ENCODE peak calls at places on chromosomes 4 and X, in five cellular contexts. V is SK-N-SH, Y is right lobe of liver, W is stomach, Q is mammary epithelial cell. G is an unnamed sample.

GRCh38 chrX:20637351-20637750 is 370.6 kb upstream of the RPS6KA3 start:
- DNase-seq in V (no peak), Y (no peak), W (no peak), Q (no peak), G (no peak)

GRCh38 chr4:110211007-110211769 is 12.8 kb upstream of the ELOVL6 start:
- DNase-seq in V (peak), Y (no peak), W (no peak), Q (peak), G (peak)

GRCh38 chr4:24988776-24989175 is 42.0 kb downstream of the LGI2 start:
- DNase-seq in V (no peak), Y (no peak), W (no peak), Q (peak), G (no peak)

GRCh38 chrX:50697691-50698090 is 116.3 kb downstream of the SHROOM4 start:
- DNase-seq in V (no peak), Y (no peak), W (no peak), Q (peak), G (peak)

GRCh38 chr4:64780664-64781063 is 371.4 kb upstream of the TECRL start:
- DNase-seq in V (no peak), Y (no peak), W (no peak), Q (no peak), G (no peak)

GRCh38 chr4:171622729-171623128 is 190.5 kb upstream of the GALNTL6 start:
- DNase-seq in V (no peak), Y (no peak), W (no peak), Q (no peak), G (no peak)

GRCh38 chr4:41448935-41449334 is 89.0 kb upstream of the LIMCH1 start:
- DNase-seq in V (no peak), Y (peak), W (no peak), Q (no peak), G (no peak)

GRCh38 chr4:8176547-8177399 is 18.2 kb upstream of the ABLIM2 start:
- DNase-seq in V (peak), Y (peak), W (peak), Q (peak), G (peak)

GRCh38 chrX:35561985-35562384 is 236.2 kb upstream of the MAGEB16 start:
- DNase-seq in V (no peak), Y (no peak), W (peak), Q (no peak), G (no peak)

GRCh38 chrX:33207056-33207455 is 4.3 kb downstream of the DMD start:
- DNase-seq in V (no peak), Y (no peak), W (no peak), Q (peak), G (no peak)

GRCh38 chr4:6225469-6225868 is 25.1 kb upstream of the JAKMIP1 start:
- DNase-seq in V (no peak), Y (peak), W (peak), Q (peak), G (no peak)

GRCh38 chr4:70976251-70976650 is 17.2 kb upstream of the DCK start:
- DNase-seq in V (no peak), Y (no peak), W (no peak), Q (no peak), G (no peak)

GRCh38 chrX:11462648-11463047 is 169.4 kb downstream of the AMELX start:
- DNase-seq in V (no peak), Y (no peak), W (no peak), Q (no peak), G (no peak)

GRCh38 chr4:127379499-127379898 is 253.3 kb upstream of the INTU start:
- DNase-seq in V (no peak), Y (no peak), W (no peak), Q (no peak), G (no peak)

GRCh38 chrX:138519296-138519695 is 192.2 kb downstream of the FGF13 start:
- DNase-seq in V (no peak), Y (no peak), W (no peak), Q (no peak), G (no peak)

GRCh38 chrX:108090474-108091265 is 672 bp downstream of the PSMD10 start:
- DNase-seq in V (no peak), Y (no peak), W (no peak), Q (peak), G (peak)

GRCh38 chr4:64883087-64883926 is 474.1 kb upstream of the TECRL start:
- DNase-seq in V (no peak), Y (no peak), W (no peak), Q (no peak), G (no peak)

GRCh38 chr4:75698162-75698962 is 25.2 kb upstream of the G3BP2 start:
- DNase-seq in V (no peak), Y (no peak), W (no peak), Q (no peak), G (no peak)

GRCh38 chrX:68691921-68692320 is 44.5 kb downstream of the STARD8 start:
- DNase-seq in V (no peak), Y (no peak), W (no peak), Q (no peak), G (no peak)

GRCh38 chr4:136438645-136439044 is 1093.6 kb downstream of the PCDH18 start:
- DNase-seq in V (no peak), Y (no peak), W (no peak), Q (no peak), G (no peak)

GRCh38 chrX:30971761-30972603 is 82.9 kb upstream of the TAB3 start:
- DNase-seq in V (peak), Y (peak), W (peak), Q (peak), G (peak)

GRCh38 chrX:41921492-41922124 is 1.7 kb downstream of the CASK start:
- DNase-seq in V (no peak), Y (no peak), W (no peak), Q (peak), G (peak)

GRCh38 chr4:147942729-147943128 is 210.8 kb downstream of the ARHGAP10 start:
- DNase-seq in V (no peak), Y (no peak), W (no peak), Q (no peak), G (no peak)

GRCh38 chr4:118354913-118355312 is 2.1 kb upstream of the PRSS12 start:
- DNase-seq in V (no peak), Y (no peak), W (no peak), Q (no peak), G (no peak)

GRCh38 chrX:123607270-123607669 is 125.6 kb downstream of the THOC2 start:
- DNase-seq in V (no peak), Y (no peak), W (no peak), Q (no peak), G (no peak)

GRCh38 chrX:28487818-28488217 is 99.4 kb upstream of the IL1RAPL1 start:
- DNase-seq in V (no peak), Y (no peak), W (no peak), Q (no peak), G (no peak)

GRCh38 chr4:24992968-24993367 is 37.8 kb downstream of the LGI2 start:
- DNase-seq in V (no peak), Y (no peak), W (no peak), Q (no peak), G (no peak)

GRCh38 chrX:107700317-107700774 is 72.0 kb downstream of the PRPS1 start:
- DNase-seq in V (no peak), Y (no peak), W (no peak), Q (peak), G (no peak)

GRCh38 chr4:60948008-60948407 is 252.1 kb upstream of the ADGRL3 start:
- DNase-seq in V (no peak), Y (no peak), W (no peak), Q (peak), G (no peak)

GRCh38 chr4:108453366-108453765 is 167.0 kb upstream of the RPL34 start:
- DNase-seq in V (no peak), Y (no peak), W (no peak), Q (peak), G (no peak)